ENCODE peak calls at places on chromosomes 5 and 9, in seven cellular contexts. One of them, this sample, is unnamed.

GRCh38 chr9:84953797-84954695 is 284.5 kb downstream of the NTRK2 start:
- DNase-seq in head of caudate nucleus: peak
- DNase-seq in activated T-helper 1 cell treated with anti-CD3 and anti-CD28 coated beads, Interleukin-2, amount 50 U/mL, for 16 hours: no peak
- DNase-seq in SW480: peak
- DNase-seq in DMS 273 treated with DMSO at 0.1 percent for 48 hours: peak
- DNase-seq in lower leg skin: peak
- DNase-seq in adrenal gland: peak
- DNase-seq in this sample: peak

GRCh38 chr5:160938532-160938931 is 86.5 kb upstream of the ATP10B start:
- DNase-seq in head of caudate nucleus: peak
- DNase-seq in activated T-helper 1 cell treated with anti-CD3 and anti-CD28 coated beads, Interleukin-2, amount 50 U/mL, for 16 hours: no peak
- DNase-seq in SW480: peak
- DNase-seq in DMS 273 treated with DMSO at 0.1 percent for 48 hours: no peak
- DNase-seq in lower leg skin: no peak
- DNase-seq in adrenal gland: peak
- DNase-seq in this sample: peak

GRCh38 chr9:1231998-1232919 is 182.1 kb downstream of the DMRT2 start:
- DNase-seq in head of caudate nucleus: no peak
- DNase-seq in activated T-helper 1 cell treated with anti-CD3 and anti-CD28 coated beads, Interleukin-2, amount 50 U/mL, for 16 hours: no peak
- DNase-seq in SW480: no peak
- DNase-seq in DMS 273 treated with DMSO at 0.1 percent for 48 hours: no peak
- DNase-seq in lower leg skin: peak
- DNase-seq in adrenal gland: peak
- DNase-seq in this sample: no peak

GRCh38 chr9:121684381-121685145 is 33.1 kb downstream of the DAB2IP start:
- DNase-seq in head of caudate nucleus: peak
- DNase-seq in activated T-helper 1 cell treated with anti-CD3 and anti-CD28 coated beads, Interleukin-2, amount 50 U/mL, for 16 hours: no peak
- DNase-seq in SW480: no peak
- DNase-seq in DMS 273 treated with DMSO at 0.1 percent for 48 hours: no peak
- DNase-seq in lower leg skin: no peak
- DNase-seq in adrenal gland: peak
- DNase-seq in this sample: no peak

GRCh38 chr9:132876849-132877248 is 1.2 kb downstream of the AK8 start:
- DNase-seq in head of caudate nucleus: no peak
- DNase-seq in activated T-helper 1 cell treated with anti-CD3 and anti-CD28 coated beads, Interleukin-2, amount 50 U/mL, for 16 hours: no peak
- DNase-seq in SW480: no peak
- DNase-seq in DMS 273 treated with DMSO at 0.1 percent for 48 hours: no peak
- DNase-seq in lower leg skin: no peak
- DNase-seq in adrenal gland: no peak
- DNase-seq in this sample: no peak

GRCh38 chr9:34869390-34869789 is 88.7 kb upstream of the PHF24 start:
- DNase-seq in head of caudate nucleus: no peak
- DNase-seq in activated T-helper 1 cell treated with anti-CD3 and anti-CD28 coated beads, Interleukin-2, amount 50 U/mL, for 16 hours: no peak
- DNase-seq in SW480: peak
- DNase-seq in DMS 273 treated with DMSO at 0.1 percent for 48 hours: no peak
- DNase-seq in lower leg skin: no peak
- DNase-seq in adrenal gland: no peak
- DNase-seq in this sample: no peak

GRCh38 chr5:91302958-91303357 is 80.2 kb downstream of the ARRDC3 start:
- DNase-seq in head of caudate nucleus: no peak
- DNase-seq in activated T-helper 1 cell treated with anti-CD3 and anti-CD28 coated beads, Interleukin-2, amount 50 U/mL, for 16 hours: no peak
- DNase-seq in SW480: no peak
- DNase-seq in DMS 273 treated with DMSO at 0.1 percent for 48 hours: no peak
- DNase-seq in lower leg skin: no peak
- DNase-seq in adrenal gland: no peak
- DNase-seq in this sample: no peak

GRCh38 chr9:134099123-134099761 is 31.4 kb upstream of the BRD3 start:
- DNase-seq in head of caudate nucleus: no peak
- DNase-seq in activated T-helper 1 cell treated with anti-CD3 and anti-CD28 coated beads, Interleukin-2, amount 50 U/mL, for 16 hours: no peak
- DNase-seq in SW480: peak
- DNase-seq in DMS 273 treated with DMSO at 0.1 percent for 48 hours: no peak
- DNase-seq in lower leg skin: peak
- DNase-seq in adrenal gland: peak
- DNase-seq in this sample: peak

GRCh38 chr5:170752257-170753215 is 31.0 kb upstream of the GABRP start:
- DNase-seq in head of caudate nucleus: no peak
- DNase-seq in activated T-helper 1 cell treated with anti-CD3 and anti-CD28 coated beads, Interleukin-2, amount 50 U/mL, for 16 hours: no peak
- DNase-seq in SW480: no peak
- DNase-seq in DMS 273 treated with DMSO at 0.1 percent for 48 hours: peak
- DNase-seq in lower leg skin: peak
- DNase-seq in adrenal gland: no peak
- DNase-seq in this sample: no peak

GRCh38 chr9:32703635-32704034 is 68.2 kb upstream of the TAF1L start:
- DNase-seq in head of caudate nucleus: no peak
- DNase-seq in activated T-helper 1 cell treated with anti-CD3 and anti-CD28 coated beads, Interleukin-2, amount 50 U/mL, for 16 hours: no peak
- DNase-seq in SW480: no peak
- DNase-seq in DMS 273 treated with DMSO at 0.1 percent for 48 hours: no peak
- DNase-seq in lower leg skin: no peak
- DNase-seq in adrenal gland: no peak
- DNase-seq in this sample: peak

GRCh38 chr5:95924720-95925119 is 36.9 kb downstream of the ELL2 start:
- DNase-seq in head of caudate nucleus: no peak
- DNase-seq in activated T-helper 1 cell treated with anti-CD3 and anti-CD28 coated beads, Interleukin-2, amount 50 U/mL, for 16 hours: no peak
- DNase-seq in SW480: no peak
- DNase-seq in DMS 273 treated with DMSO at 0.1 percent for 48 hours: peak
- DNase-seq in lower leg skin: no peak
- DNase-seq in adrenal gland: no peak
- DNase-seq in this sample: no peak

GRCh38 chr9:81719972-81720371 is 30.6 kb upstream of the TLE1 start:
- DNase-seq in head of caudate nucleus: no peak
- DNase-seq in activated T-helper 1 cell treated with anti-CD3 and anti-CD28 coated beads, Interleukin-2, amount 50 U/mL, for 16 hours: no peak
- DNase-seq in SW480: no peak
- DNase-seq in DMS 273 treated with DMSO at 0.1 percent for 48 hours: no peak
- DNase-seq in lower leg skin: no peak
- DNase-seq in adrenal gland: no peak
- DNase-seq in this sample: no peak

GRCh38 chr5:160439205-160439600 is 17.5 kb downstream of the PTTG1 start:
- DNase-seq in head of caudate nucleus: peak
- DNase-seq in activated T-helper 1 cell treated with anti-CD3 and anti-CD28 coated beads, Interleukin-2, amount 50 U/mL, for 16 hours: peak
- DNase-seq in SW480: peak
- DNase-seq in DMS 273 treated with DMSO at 0.1 percent for 48 hours: peak
- DNase-seq in lower leg skin: peak
- DNase-seq in adrenal gland: peak
- DNase-seq in this sample: peak

GRCh38 chr9:7520396-7520795 is 279.2 kb downstream of the DMAC1 start:
- DNase-seq in head of caudate nucleus: no peak
- DNase-seq in activated T-helper 1 cell treated with anti-CD3 and anti-CD28 coated beads, Interleukin-2, amount 50 U/mL, for 16 hours: no peak
- DNase-seq in SW480: no peak
- DNase-seq in DMS 273 treated with DMSO at 0.1 percent for 48 hours: no peak
- DNase-seq in lower leg skin: no peak
- DNase-seq in adrenal gland: no peak
- DNase-seq in this sample: no peak

GRCh38 chr9:122389799-122390481 is 19.1 kb downstream of the PTGS1 start:
- DNase-seq in head of caudate nucleus: no peak
- DNase-seq in activated T-helper 1 cell treated with anti-CD3 and anti-CD28 coated beads, Interleukin-2, amount 50 U/mL, for 16 hours: no peak
- DNase-seq in SW480: no peak
- DNase-seq in DMS 273 treated with DMSO at 0.1 percent for 48 hours: no peak
- DNase-seq in lower leg skin: peak
- DNase-seq in adrenal gland: no peak
- DNase-seq in this sample: no peak

GRCh38 chr5:107526263-107526937 is 144.3 kb downstream of the EFNA5 start:
- DNase-seq in head of caudate nucleus: no peak
- DNase-seq in activated T-helper 1 cell treated with anti-CD3 and anti-CD28 coated beads, Interleukin-2, amount 50 U/mL, for 16 hours: no peak
- DNase-seq in SW480: no peak
- DNase-seq in DMS 273 treated with DMSO at 0.1 percent for 48 hours: no peak
- DNase-seq in lower leg skin: no peak
- DNase-seq in adrenal gland: no peak
- DNase-seq in this sample: no peak

GRCh38 chr5:32522429-32523143 is 62.8 kb upstream of the SUB1 start:
- DNase-seq in head of caudate nucleus: no peak
- DNase-seq in activated T-helper 1 cell treated with anti-CD3 and anti-CD28 coated beads, Interleukin-2, amount 50 U/mL, for 16 hours: no peak
- DNase-seq in SW480: no peak
- DNase-seq in DMS 273 treated with DMSO at 0.1 percent for 48 hours: no peak
- DNase-seq in lower leg skin: peak
- DNase-seq in adrenal gland: no peak
- DNase-seq in this sample: no peak

GRCh38 chr5:95731571-95732554 is 727 bp downstream of the RHOBTB3 start:
- DNase-seq in head of caudate nucleus: peak
- DNase-seq in activated T-helper 1 cell treated with anti-CD3 and anti-CD28 coated beads, Interleukin-2, amount 50 U/mL, for 16 hours: no peak
- DNase-seq in SW480: peak
- DNase-seq in DMS 273 treated with DMSO at 0.1 percent for 48 hours: no peak
- DNase-seq in lower leg skin: peak
- DNase-seq in adrenal gland: peak
- DNase-seq in this sample: peak